ENCODE peak calls at places on chromosomes 12 and 14, in nine cellular contexts. C, I, O, S, G, B, N, J and L are unnamed samples.
A peak's percentile ranks its signal among the peaks of the same experiment; 100 is the strongest.

GRCh38 chr14:57854571-57854970 is 11.3 kb downstream of the SLC35F4 start:
- DNase-seq in O (no peak), J (no peak), S (no peak), C (no peak), I (no peak), G (no peak), N (no peak), B (no peak), L (no peak)

GRCh38 chr12:1791104-1791927 is 29.0 kb upstream of the LRTM2 start:
- DNase-seq in O (peak; percentile 73), G (peak; percentile 68), I (peak; percentile 62), C (peak; percentile 78), J (no peak), S (no peak), N (peak; percentile 38), B (peak; percentile 81), L (peak; percentile 83)

GRCh38 chr14:67710209-67710608 is 8.5 kb downstream of the RDH12 start:
- DNase-seq in N (no peak), B (no peak), S (no peak), I (no peak), G (no peak), O (peak; percentile 67), J (no peak), C (no peak), L (no peak)

GRCh38 chr12:49909826-49910225 is 6.1 kb upstream of the FAIM2 start:
- DNase-seq in O (peak; percentile 53), I (no peak), J (no peak), S (peak; percentile 81), G (peak; percentile 9), B (peak; percentile 39), C (no peak), N (no peak), L (peak; percentile 90)

GRCh38 chr14:34750670-34751069 is 36.3 kb upstream of the CFL2 start:
- DNase-seq in I (no peak), C (no peak), B (peak; percentile 52), G (no peak), S (no peak), O (no peak), N (peak; percentile 15), J (no peak), L (no peak)

GRCh38 chr14:20662968-20663731 is 21.2 kb upstream of the RNASE4 start:
- DNase-seq in N (peak; percentile 16), J (peak; percentile 42), I (peak; percentile 77), S (peak; percentile 29), G (peak; percentile 52), C (peak; percentile 76), B (peak; percentile 62), O (peak; percentile 93), L (peak; percentile 74)

GRCh38 chr14:104378636-104379225 is 200.8 kb upstream of the C14orf180 start:
- DNase-seq in C (no peak), B (no peak), I (no peak), J (no peak), G (no peak), S (no peak), O (no peak), N (no peak), L (no peak)

GRCh38 chr12:92759634-92760268 is 57.0 kb downstream of the PLEKHG7 start:
- DNase-seq in S (no peak), I (no peak), O (no peak), B (peak; percentile 82), J (no peak), G (no peak), N (peak; percentile 73), C (no peak), L (peak; percentile 50)

GRCh38 chr14:22379727-22380126 is 209.3 kb downstream of the DAD1 start:
- DNase-seq in B (no peak), N (no peak), I (no peak), G (no peak), S (no peak), O (no peak), C (no peak), J (no peak), L (peak; percentile 25)

GRCh38 chr14:103538291-103539055 is 9.5 kb downstream of the TRMT61A start:
- DNase-seq in B (no peak), I (no peak), C (no peak), J (no peak), N (no peak), S (peak; percentile 59), G (peak; percentile 30), O (no peak), L (no peak)

GRCh38 chr12:78229491-78230209 is 399.0 kb downstream of the NAV3 start:
- DNase-seq in N (no peak), O (peak; percentile 83), I (no peak), C (no peak), G (no peak), J (no peak), S (peak; percentile 38), B (peak; percentile 46), L (peak; percentile 50)

GRCh38 chr14:49633650-49634546 is 1.1 kb downstream of the DNAAF2 start:
- DNase-seq in G (peak; percentile 93), S (peak; percentile 93), O (peak; percentile 97), C (peak; percentile 96), J (peak; percentile 93), N (peak; percentile 82), B (peak; percentile 97), I (peak; percentile 92), L (peak; percentile 93)

GRCh38 chr14:104516906-104517305 is 62.7 kb upstream of the C14orf180 start:
- DNase-seq in C (no peak), B (no peak), N (no peak), S (peak; percentile 2), J (peak; percentile 23), O (no peak), I (no peak), G (no peak), L (no peak)

GRCh38 chr12:95473440-95473946 is 459 bp upstream of the METAP2 start:
- DNase-seq in I (peak; percentile 18), O (peak; percentile 43), C (no peak), N (peak; percentile 12), B (peak; percentile 46), S (peak; percentile 49), J (no peak), G (no peak), L (peak; percentile 55)